ENCODE peak calls at places on chromosomes 5 and 9, in eight cellular contexts. One of them, this sample, is unnamed.

GRCh38 chr5:10652606-10653005 is 88.7 kb downstream of the ANKRD33B start:
- DNase-seq in HCT116: no peak
- DNase-seq in tibial artery: no peak
- DNase-seq in prostate gland: no peak
- DNase-seq in nephron progenitor cell: no peak
- DNase-seq in GM06990: no peak
- DNase-seq in SK-N-SH: no peak
- DNase-seq in upper lobe of left lung: no peak
- DNase-seq in this sample: no peak

GRCh38 chr5:32223972-32224608 is 50.0 kb upstream of the GOLPH3 start:
- DNase-seq in HCT116: peak; percentile 24
- DNase-seq in GM06990: no peak
- DNase-seq in tibial artery: no peak
- DNase-seq in prostate gland: no peak
- DNase-seq in upper lobe of left lung: no peak
- DNase-seq in nephron progenitor cell: no peak
- DNase-seq in SK-N-SH: no peak
- DNase-seq in this sample: no peak

GRCh38 chr5:106510321-106510720 is 1160.4 kb downstream of the EFNA5 start:
- DNase-seq in prostate gland: no peak
- DNase-seq in HCT116: no peak
- DNase-seq in upper lobe of left lung: no peak
- DNase-seq in GM06990: no peak
- DNase-seq in tibial artery: no peak
- DNase-seq in nephron progenitor cell: no peak
- DNase-seq in SK-N-SH: no peak
- DNase-seq in this sample: no peak

GRCh38 chr5:121503111-121503840 is 348.4 kb upstream of the FTMT start:
- DNase-seq in prostate gland: peak; percentile 36
- DNase-seq in tibial artery: no peak
- DNase-seq in upper lobe of left lung: no peak
- DNase-seq in nephron progenitor cell: peak; percentile 26
- DNase-seq in HCT116: peak; percentile 41
- DNase-seq in GM06990: no peak
- DNase-seq in SK-N-SH: peak; percentile 17
- DNase-seq in this sample: no peak

GRCh38 chr5:174777545-174777944 is 53.2 kb downstream of the MSX2 start:
- DNase-seq in tibial artery: no peak
- DNase-seq in SK-N-SH: no peak
- DNase-seq in nephron progenitor cell: no peak
- DNase-seq in GM06990: no peak
- DNase-seq in HCT116: no peak
- DNase-seq in prostate gland: no peak
- DNase-seq in upper lobe of left lung: no peak
- DNase-seq in this sample: no peak

GRCh38 chr9:113756476-113757198 is 119.5 kb upstream of the ZNF618 start:
- DNase-seq in SK-N-SH: no peak
- DNase-seq in GM06990: no peak
- DNase-seq in upper lobe of left lung: no peak
- DNase-seq in HCT116: no peak
- DNase-seq in tibial artery: no peak
- DNase-seq in nephron progenitor cell: no peak
- DNase-seq in prostate gland: no peak
- DNase-seq in this sample: no peak

GRCh38 chr9:123871781-123872180 is 58.1 kb downstream of the DENND1A start:
- DNase-seq in prostate gland: no peak
- DNase-seq in SK-N-SH: no peak
- DNase-seq in HCT116: no peak
- DNase-seq in nephron progenitor cell: no peak
- DNase-seq in upper lobe of left lung: no peak
- DNase-seq in tibial artery: no peak
- DNase-seq in GM06990: no peak
- DNase-seq in this sample: no peak

GRCh38 chr5:57499262-57500050 is 16.8 kb upstream of the ACTBL2 start:
- DNase-seq in HCT116: peak; percentile 62
- DNase-seq in nephron progenitor cell: peak; percentile 17
- DNase-seq in upper lobe of left lung: no peak
- DNase-seq in GM06990: peak; percentile 35
- DNase-seq in tibial artery: no peak
- DNase-seq in SK-N-SH: peak; percentile 36
- DNase-seq in prostate gland: no peak
- DNase-seq in this sample: no peak

GRCh38 chr5:27639005-27639612 is 600.7 kb upstream of the CDH9 start:
- DNase-seq in upper lobe of left lung: no peak
- DNase-seq in HCT116: no peak
- DNase-seq in GM06990: no peak
- DNase-seq in nephron progenitor cell: no peak
- DNase-seq in tibial artery: no peak
- DNase-seq in prostate gland: no peak
- DNase-seq in SK-N-SH: no peak
- DNase-seq in this sample: no peak

GRCh38 chr9:131443648-131444047 is 49.8 kb downstream of the PRRC2B start:
- DNase-seq in upper lobe of left lung: no peak
- DNase-seq in GM06990: no peak
- DNase-seq in HCT116: no peak
- DNase-seq in nephron progenitor cell: no peak
- DNase-seq in SK-N-SH: no peak
- DNase-seq in prostate gland: no peak
- DNase-seq in tibial artery: peak; percentile 31
- DNase-seq in this sample: no peak

GRCh38 chr5:90248640-90249039 is 160.9 kb downstream of the CETN3 start:
- DNase-seq in prostate gland: no peak
- DNase-seq in tibial artery: no peak
- DNase-seq in upper lobe of left lung: no peak
- DNase-seq in GM06990: no peak
- DNase-seq in HCT116: no peak
- DNase-seq in nephron progenitor cell: no peak
- DNase-seq in SK-N-SH: no peak
- DNase-seq in this sample: no peak

GRCh38 chr5:68435611-68436010 is 220.1 kb downstream of the PIK3R1 start:
- DNase-seq in prostate gland: no peak
- DNase-seq in HCT116: no peak
- DNase-seq in SK-N-SH: no peak
- DNase-seq in upper lobe of left lung: no peak
- DNase-seq in tibial artery: no peak
- DNase-seq in nephron progenitor cell: no peak
- DNase-seq in GM06990: no peak
- DNase-seq in this sample: no peak

GRCh38 chr9:19660019-19660418 is 128.8 kb downstream of the SLC24A2 start:
- DNase-seq in tibial artery: no peak
- DNase-seq in SK-N-SH: no peak
- DNase-seq in prostate gland: no peak
- DNase-seq in nephron progenitor cell: no peak
- DNase-seq in HCT116: no peak
- DNase-seq in GM06990: no peak
- DNase-seq in upper lobe of left lung: no peak
- DNase-seq in this sample: no peak

GRCh38 chr9:115164511-115164974 is 46.6 kb upstream of the TNC start:
- DNase-seq in nephron progenitor cell: no peak
- DNase-seq in SK-N-SH: peak; percentile 15
- DNase-seq in GM06990: no peak
- DNase-seq in tibial artery: no peak
- DNase-seq in upper lobe of left lung: no peak
- DNase-seq in HCT116: peak; percentile 94
- DNase-seq in prostate gland: peak; percentile 55
- DNase-seq in this sample: no peak

GRCh38 chr9:95721132-95721531 is 154.4 kb upstream of the ERCC6L2 start:
- DNase-seq in GM06990: no peak
- DNase-seq in prostate gland: peak; percentile 74
- DNase-seq in tibial artery: no peak
- DNase-seq in SK-N-SH: peak; percentile 47
- DNase-seq in upper lobe of left lung: no peak
- DNase-seq in HCT116: no peak
- DNase-seq in nephron progenitor cell: no peak
- DNase-seq in this sample: no peak

GRCh38 chr9:14349141-14349817 is 35.3 kb upstream of the NFIB start:
- DNase-seq in HCT116: no peak
- DNase-seq in prostate gland: no peak
- DNase-seq in upper lobe of left lung: no peak
- DNase-seq in nephron progenitor cell: no peak
- DNase-seq in SK-N-SH: peak; percentile 11
- DNase-seq in tibial artery: no peak
- DNase-seq in GM06990: no peak
- DNase-seq in this sample: no peak

DNA sequence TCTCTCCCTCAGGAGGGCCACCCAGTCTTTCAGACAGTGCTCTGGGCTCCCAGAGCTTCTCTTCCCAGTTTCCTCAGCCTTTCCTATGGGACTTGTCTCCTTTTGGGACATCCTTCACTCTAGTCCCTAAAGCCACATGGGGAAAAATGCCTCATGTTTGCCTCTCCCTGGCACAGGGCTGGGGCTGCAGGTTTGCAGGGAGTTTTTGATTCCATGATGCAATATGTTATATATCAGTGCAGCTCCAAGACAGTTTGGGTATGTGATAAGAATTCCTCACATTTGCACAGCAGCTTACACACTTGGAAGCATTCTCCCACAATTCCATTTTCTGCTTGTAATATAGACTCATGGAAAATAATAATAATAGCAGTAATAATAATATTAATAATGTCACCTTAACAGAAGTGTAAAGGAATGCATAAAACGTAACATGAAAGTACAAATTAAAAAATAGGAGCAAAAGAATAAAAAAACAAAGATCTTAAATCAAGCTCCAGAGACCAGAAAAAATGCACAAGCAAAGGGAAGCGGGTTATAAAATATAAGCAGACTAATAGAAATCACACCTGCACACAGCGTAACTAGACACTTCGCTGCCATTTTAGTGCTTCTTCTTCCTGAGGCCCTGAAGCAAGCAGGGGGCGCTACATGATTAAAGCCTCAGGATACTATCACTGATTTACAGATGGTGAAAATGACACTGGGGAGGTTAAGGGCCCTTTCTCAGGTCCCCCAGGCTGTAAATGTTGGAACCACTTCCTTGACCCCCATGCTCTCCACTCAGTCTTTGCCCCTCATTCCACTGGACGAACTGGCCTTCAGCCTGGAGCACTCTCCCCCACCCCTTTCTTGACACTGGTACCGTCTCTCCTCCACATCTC is 70.0 kb upstream of the IL17B start:
- DNase-seq in SK-N-SH: no peak
- DNase-seq in prostate gland: no peak
- DNase-seq in GM06990: no peak
- DNase-seq in upper lobe of left lung: no peak
- DNase-seq in tibial artery: no peak
- DNase-seq in HCT116: no peak
- DNase-seq in nephron progenitor cell: no peak
- DNase-seq in this sample: no peak
- TF ChIP-seq CTCF in SK-N-SH: peak; percentile 62
- TF ChIP-seq CTCF in prostate gland: peak; percentile 21
- TF ChIP-seq CTCF in GM06990: peak; percentile 42
- TF ChIP-seq CTCF in upper lobe of left lung: peak; percentile 10
- TF ChIP-seq CTCF in tibial artery: peak; percentile 35
- TF ChIP-seq CTCF in HCT116: peak; percentile 66
- TF ChIP-seq CTCF in nephron progenitor cell: peak; percentile 13
- TF ChIP-seq CTCF in this sample: no peak

DNA sequence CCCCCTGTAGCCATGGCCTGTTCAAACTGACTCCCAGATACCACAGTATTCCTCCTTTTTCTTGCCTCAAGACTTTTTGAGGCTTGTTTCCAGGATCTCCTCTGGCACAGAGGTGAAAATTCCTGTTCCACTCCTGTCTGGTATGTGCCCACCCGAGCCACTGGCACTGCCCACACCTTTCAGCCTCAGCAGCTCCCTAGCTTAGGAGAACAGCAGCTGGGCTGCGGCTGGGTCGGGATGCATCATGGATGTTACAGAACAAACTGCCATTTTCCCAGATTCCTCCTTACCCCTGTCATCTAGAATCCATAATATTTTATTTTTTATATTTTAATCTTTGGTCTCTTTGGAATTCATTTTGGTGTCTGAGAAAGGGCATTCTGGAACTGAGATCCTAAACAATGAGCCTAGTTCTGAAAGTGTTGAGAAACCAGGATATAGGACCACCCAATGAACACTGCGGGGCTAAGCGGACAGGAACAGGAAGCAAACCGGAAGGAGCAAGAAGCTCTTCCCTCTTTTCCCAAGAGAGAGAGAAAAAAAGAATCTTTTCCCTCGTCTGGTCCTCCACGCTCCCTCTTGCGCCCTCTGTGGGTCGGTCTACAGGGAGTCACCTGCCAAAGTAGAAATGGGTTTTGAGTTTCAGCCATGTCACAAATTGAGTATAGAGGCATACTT is 12.5 kb downstream of the OR2S2 start:
- DNase-seq in prostate gland: peak; percentile 43
- DNase-seq in nephron progenitor cell: peak; percentile 83
- DNase-seq in SK-N-SH: peak; percentile 75
- DNase-seq in upper lobe of left lung: no peak
- DNase-seq in tibial artery: peak; percentile 86
- DNase-seq in GM06990: no peak
- DNase-seq in HCT116: peak; percentile 81
- DNase-seq in this sample: peak; percentile 27
- TF ChIP-seq CTCF in prostate gland: peak; percentile 64
- TF ChIP-seq CTCF in nephron progenitor cell: peak; percentile 75
- TF ChIP-seq CTCF in SK-N-SH: peak; percentile 92
- TF ChIP-seq CTCF in upper lobe of left lung: peak; percentile 69
- TF ChIP-seq CTCF in tibial artery: peak; percentile 84
- TF ChIP-seq CTCF in GM06990: peak; percentile 94
- TF ChIP-seq CTCF in HCT116: peak; percentile 88
- TF ChIP-seq CTCF in this sample: peak; percentile 67

GRCh38 chr9:69606089-69606488 is 66.1 kb downstream of the APBA1 start:
- DNase-seq in nephron progenitor cell: no peak
- DNase-seq in tibial artery: no peak
- DNase-seq in HCT116: no peak
- DNase-seq in prostate gland: no peak
- DNase-seq in GM06990: no peak
- DNase-seq in SK-N-SH: no peak
- DNase-seq in upper lobe of left lung: no peak
- DNase-seq in this sample: no peak
- TF ChIP-seq CTCF in nephron progenitor cell: no peak
- TF ChIP-seq CTCF in tibial artery: no peak
- TF ChIP-seq CTCF in HCT116: no peak
- TF ChIP-seq CTCF in prostate gland: no peak
- TF ChIP-seq CTCF in GM06990: no peak
- TF ChIP-seq CTCF in SK-N-SH: no peak
- TF ChIP-seq CTCF in upper lobe of left lung: no peak
- TF ChIP-seq CTCF in this sample: no peak

DNA sequence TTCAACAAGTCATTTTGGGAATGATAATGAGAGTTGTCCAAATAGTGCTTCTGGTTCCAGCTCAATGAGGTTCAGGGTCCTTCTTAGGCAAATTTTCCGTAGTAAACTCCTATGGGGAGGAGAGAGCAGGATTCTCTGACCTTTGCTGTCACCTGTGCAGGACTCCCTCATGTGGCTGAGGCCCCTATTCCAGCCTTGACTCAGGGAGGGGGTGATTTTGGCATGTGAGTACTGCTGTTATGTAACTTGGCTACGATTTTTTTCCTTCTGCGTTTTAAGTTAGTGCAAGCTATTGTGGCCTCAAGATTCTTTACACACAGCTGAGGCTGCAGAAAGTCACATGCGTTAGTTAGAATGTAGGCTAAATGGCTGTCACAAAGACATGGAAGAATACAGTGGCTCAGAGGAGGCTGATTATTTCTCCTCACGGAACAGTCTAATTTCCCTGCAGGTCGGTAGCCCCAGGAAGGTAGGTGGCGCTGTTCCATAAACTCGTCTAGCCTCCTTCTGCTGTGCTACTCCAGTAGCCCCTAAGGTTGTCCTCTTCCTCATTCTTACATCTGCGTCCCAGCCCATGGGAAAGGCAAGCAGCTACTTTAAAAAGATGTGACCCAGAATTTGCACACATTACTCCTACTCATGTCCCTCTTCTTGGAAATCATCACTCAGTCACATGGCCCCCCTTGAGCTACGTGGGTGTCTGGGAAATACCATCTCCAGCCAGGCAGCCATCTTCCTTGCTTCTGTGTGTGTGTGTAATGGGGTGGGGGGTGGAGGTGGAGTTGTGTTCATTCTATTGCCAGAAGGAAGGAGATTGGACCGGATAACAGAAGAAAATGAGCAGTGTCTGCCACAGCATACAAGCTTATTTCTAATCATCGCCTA is 486.5 kb downstream of the CCDC171 start:
- DNase-seq in HCT116: peak; percentile 34
- DNase-seq in SK-N-SH: no peak
- DNase-seq in upper lobe of left lung: no peak
- DNase-seq in tibial artery: no peak
- DNase-seq in nephron progenitor cell: no peak
- DNase-seq in prostate gland: no peak
- DNase-seq in GM06990: no peak
- DNase-seq in this sample: no peak
- TF ChIP-seq CTCF in HCT116: peak; percentile 63
- TF ChIP-seq CTCF in SK-N-SH: no peak
- TF ChIP-seq CTCF in upper lobe of left lung: no peak
- TF ChIP-seq CTCF in tibial artery: peak; percentile 5
- TF ChIP-seq CTCF in nephron progenitor cell: no peak
- TF ChIP-seq CTCF in prostate gland: no peak
- TF ChIP-seq CTCF in GM06990: peak; percentile 47
- TF ChIP-seq CTCF in this sample: no peak

This sample was measured in activated B cell treated with CpG ODN at 0.5 μM for 24 hours.